ENCODE peak calls at places on chromosomes 16 and 17, in six cellular contexts. N is kidney epithelial cell, Y is NCI-H524, B is GM12892, J is endothelial cell of umbilical vein, E is COR-L47. P is an unnamed sample.

GRCh38 chr16:19090916-19091315 is 22.8 kb upstream of the ITPRIPL2 start:
- DNase-seq in E (no peak), Y (no peak), B (no peak), J (no peak), N (no peak), P (no peak)

GRCh38 chr16:339680-340079 is 12.8 kb downstream of the AXIN1 start:
- DNase-seq in E (no peak), Y (no peak), B (no peak), N (no peak), J (no peak), P (no peak)

GRCh38 chr17:70521821-70522256 is 352.5 kb downstream of the KCNJ2 start:
- DNase-seq in J (peak), E (peak), B (no peak), N (no peak), Y (no peak), P (peak)

GRCh38 chr17:72121164-72122001 is 563 bp downstream of the SOX9 start:
- DNase-seq in J (no peak), N (no peak), E (peak), Y (peak), B (no peak), P (peak)

GRCh38 chr16:63568184-63568583 is 1531.9 kb upstream of the CDH8 start:
- DNase-seq in E (no peak), Y (no peak), N (no peak), J (no peak), B (no peak), P (no peak)

GRCh38 chr16:48340054-48340453 is 45.2 kb downstream of the SIAH1 start:
- DNase-seq in E (no peak), Y (no peak), B (no peak), J (no peak), N (no peak), P (no peak)

GRCh38 chr17:28573521-28573920 is 2.2 kb upstream of the PIGS start:
- DNase-seq in J (no peak), E (no peak), B (no peak), Y (no peak), N (no peak), P (no peak)

GRCh38 chr16:89189358-89190025 is 10.8 kb downstream of the SLC22A31 start:
- DNase-seq in J (no peak), Y (no peak), E (no peak), N (no peak), B (no peak), P (no peak)

GRCh38 chr16:29645699-29646187 is 17.3 kb upstream of the SPN start:
- DNase-seq in N (no peak), B (no peak), J (no peak), E (no peak), Y (peak), P (no peak)

GRCh38 chr17:45663772-45664171 is 120.3 kb upstream of the CRHR1 start:
- DNase-seq in N (no peak), J (no peak), E (no peak), B (no peak), Y (peak), P (no peak)

GRCh38 chr16:3832669-3833068 is 47.8 kb downstream of the CREBBP start:
- DNase-seq in J (no peak), N (no peak), E (no peak), Y (no peak), B (no peak), P (no peak)

GRCh38 chr16:29899516-29900101 is at the start of gene SEZ6L2:
- DNase-seq in N (peak), B (no peak), E (peak), J (peak), Y (peak), P (peak)

GRCh38 chr17:18182978-18183333 is 672 bp upstream of the ALKBH5 start:
- DNase-seq in E (peak), B (peak), J (no peak), Y (peak), N (no peak), P (peak)

GRCh38 chr17:48429156-48429555 is 858 bp downstream of the SKAP1 start:
- DNase-seq in B (no peak), Y (no peak), E (no peak), J (no peak), N (no peak), P (no peak)